ENCODE peak calls at places on chromosomes 1 and 21, in seven cellular contexts. E is GM12891, X is cardiac fibroblast, C is MCF 10A, F is EH, M is GM03348, S is HCT116. Q is an unnamed sample.

GRCh38 chr1:197195100-197195499 is 48.6 kb upstream of the ASPM start:
- DNase-seq in X (peak), M (peak), C (no peak), S (no peak), F (peak), E (no peak), Q (no peak)

GRCh38 chr1:175373786-175374623 is 181.4 kb upstream of the KIAA0040 start:
- DNase-seq in C (peak), F (peak), S (peak), X (no peak), M (peak), E (no peak), Q (peak)

GRCh38 chr1:3775498-3776230 is 3.1 kb downstream of the SMIM1 start:
- DNase-seq in E (peak), M (peak), F (peak), S (peak), C (peak), X (peak), Q (peak)

GRCh38 chr21:24759348-24760118 is 847.7 kb downstream of the MRPL39 start:
- DNase-seq in M (no peak), E (no peak), C (peak), X (no peak), F (no peak), S (no peak), Q (no peak)

GRCh38 chr1:94962745-94963265 is 35.9 kb upstream of the CNN3 start:
- DNase-seq in S (no peak), X (peak), E (peak), C (no peak), M (peak), F (peak), Q (no peak)

GRCh38 chr1:153643825-153644224 is 10.0 kb downstream of the CHTOP start:
- DNase-seq in S (no peak), F (no peak), X (no peak), C (no peak), E (no peak), M (no peak), Q (no peak)

GRCh38 chr1:22750671-22751016 is 40.0 kb downstream of the EPHB2 start:
- DNase-seq in F (no peak), E (no peak), S (no peak), M (no peak), C (peak), X (no peak), Q (no peak)

GRCh38 chr1:206579747-206580437 is 32.4 kb downstream of the EIF2D start:
- DNase-seq in E (no peak), X (peak), M (peak), S (no peak), F (peak), C (peak), Q (no peak)

GRCh38 chr1:247862756-247863155 is 5.8 kb downstream of the TRIM58 start:
- DNase-seq in M (no peak), F (no peak), S (no peak), E (no peak), C (no peak), X (no peak), Q (no peak)

GRCh38 chr1:207948536-207949250 is 37.8 kb upstream of the CD34 start:
- DNase-seq in F (peak), X (no peak), E (no peak), M (peak), S (no peak), C (no peak), Q (no peak)

GRCh38 chr1:112731451-112731850 is 16.3 kb upstream of the PPM1J start:
- DNase-seq in E (no peak), X (no peak), C (no peak), M (no peak), F (peak), S (no peak), Q (no peak)

GRCh38 chr21:36195613-36196012 is 39.0 kb downstream of the DOP1B start:
- DNase-seq in M (no peak), C (no peak), E (no peak), X (no peak), S (no peak), F (no peak), Q (no peak)

Q was measured in cardiac muscle cell.